ENCODE peak calls at places on chromosome 11, in eight cellular contexts. One of them, this sample, is unnamed.

GRCh38 chr11:36041988-36042606 is 98.2 kb downstream of the LDLRAD3 start:
- DNase-seq in GM10248: peak; percentile 23
- DNase-seq in AG09309: no peak
- DNase-seq in AG04450: no peak
- DNase-seq in body of pancreas: no peak
- DNase-seq in neural crest cell: no peak
- DNase-seq in upper lobe of left lung: no peak
- DNase-seq in astrocyte of the cerebellum: no peak
- DNase-seq in this sample: no peak

GRCh38 chr11:63583288-63583687 is 20.1 kb upstream of the PLAAT2 start:
- DNase-seq in body of pancreas: no peak
- DNase-seq in upper lobe of left lung: no peak
- DNase-seq in AG04450: no peak
- DNase-seq in neural crest cell: no peak
- DNase-seq in astrocyte of the cerebellum: no peak
- DNase-seq in GM10248: no peak
- DNase-seq in AG09309: no peak
- DNase-seq in this sample: no peak

GRCh38 chr11:113477321-113477720 is 2.1 kb upstream of the DRD2 start:
- DNase-seq in AG09309: no peak
- DNase-seq in astrocyte of the cerebellum: no peak
- DNase-seq in body of pancreas: no peak
- DNase-seq in GM10248: no peak
- DNase-seq in upper lobe of left lung: no peak
- DNase-seq in neural crest cell: no peak
- DNase-seq in AG04450: no peak
- DNase-seq in this sample: no peak

GRCh38 chr11:77525455-77526091 is 51.7 kb upstream of the PAK1 start:
- DNase-seq in GM10248: no peak
- DNase-seq in upper lobe of left lung: no peak
- DNase-seq in neural crest cell: no peak
- DNase-seq in body of pancreas: no peak
- DNase-seq in AG09309: no peak
- DNase-seq in astrocyte of the cerebellum: no peak
- DNase-seq in AG04450: no peak
- DNase-seq in this sample: no peak

GRCh38 chr11:1118755-1119275 is 38.9 kb upstream of the MUC5AC start:
- DNase-seq in AG04450: no peak
- DNase-seq in astrocyte of the cerebellum: no peak
- DNase-seq in neural crest cell: no peak
- DNase-seq in GM10248: no peak
- DNase-seq in upper lobe of left lung: no peak
- DNase-seq in AG09309: no peak
- DNase-seq in body of pancreas: peak; percentile 5
- DNase-seq in this sample: no peak

GRCh38 chr11:65506770-65507485 is 8.1 kb downstream of the MALAT1 start:
- DNase-seq in GM10248: no peak
- DNase-seq in astrocyte of the cerebellum: no peak
- DNase-seq in neural crest cell: peak; percentile 23
- DNase-seq in body of pancreas: peak; percentile 52
- DNase-seq in AG09309: peak; percentile 95
- DNase-seq in AG04450: peak; percentile 82
- DNase-seq in upper lobe of left lung: peak; percentile 77
- DNase-seq in this sample: peak; percentile 48

GRCh38 chr11:11004069-11004468 is 146.2 kb upstream of the ZBED5 start:
- DNase-seq in upper lobe of left lung: no peak
- DNase-seq in GM10248: no peak
- DNase-seq in AG09309: no peak
- DNase-seq in AG04450: no peak
- DNase-seq in neural crest cell: no peak
- DNase-seq in body of pancreas: no peak
- DNase-seq in astrocyte of the cerebellum: no peak
- DNase-seq in this sample: no peak

GRCh38 chr11:14642873-14643696 is 519 bp upstream of the PDE3B start:
- DNase-seq in AG09309: no peak
- DNase-seq in astrocyte of the cerebellum: no peak
- DNase-seq in neural crest cell: peak; percentile 1
- DNase-seq in upper lobe of left lung: peak; percentile 22
- DNase-seq in body of pancreas: no peak
- DNase-seq in GM10248: no peak
- DNase-seq in AG04450: no peak
- DNase-seq in this sample: no peak

GRCh38 chr11:64241430-64242153 is 697 bp downstream of the FKBP2 start:
- DNase-seq in AG04450: peak; percentile 99
- DNase-seq in neural crest cell: peak; percentile 100
- DNase-seq in astrocyte of the cerebellum: peak; percentile 97
- DNase-seq in GM10248: peak; percentile 97
- DNase-seq in body of pancreas: peak; percentile 100
- DNase-seq in upper lobe of left lung: peak; percentile 100
- DNase-seq in AG09309: peak; percentile 96
- DNase-seq in this sample: peak; percentile 100

GRCh38 chr11:12166299-12167092 is 56.1 kb downstream of the MICAL2 start:
- DNase-seq in neural crest cell: no peak
- DNase-seq in AG09309: no peak
- DNase-seq in astrocyte of the cerebellum: no peak
- DNase-seq in AG04450: no peak
- DNase-seq in GM10248: no peak
- DNase-seq in upper lobe of left lung: no peak
- DNase-seq in body of pancreas: no peak
- DNase-seq in this sample: no peak

GRCh38 chr11:124779568-124779967 is 17.5 kb upstream of the ESAM start:
- DNase-seq in AG09309: no peak
- DNase-seq in body of pancreas: no peak
- DNase-seq in astrocyte of the cerebellum: no peak
- DNase-seq in neural crest cell: no peak
- DNase-seq in GM10248: no peak
- DNase-seq in AG04450: no peak
- DNase-seq in upper lobe of left lung: no peak
- DNase-seq in this sample: no peak

GRCh38 chr11:57819272-57819979 is 57.8 kb downstream of the CTNND1 start:
- DNase-seq in AG09309: no peak
- DNase-seq in GM10248: no peak
- DNase-seq in AG04450: no peak
- DNase-seq in neural crest cell: no peak
- DNase-seq in upper lobe of left lung: no peak
- DNase-seq in body of pancreas: no peak
- DNase-seq in astrocyte of the cerebellum: no peak
- DNase-seq in this sample: no peak

GRCh38 chr11:123475478-123475877 is 45.4 kb downstream of the GRAMD1B start:
- DNase-seq in body of pancreas: no peak
- DNase-seq in upper lobe of left lung: no peak
- DNase-seq in AG09309: no peak
- DNase-seq in GM10248: no peak
- DNase-seq in astrocyte of the cerebellum: no peak
- DNase-seq in AG04450: no peak
- DNase-seq in neural crest cell: peak; percentile 10
- DNase-seq in this sample: no peak

GRCh38 chr11:285021-285893 is 3.7 kb upstream of the PGGHG start:
- DNase-seq in upper lobe of left lung: no peak
- DNase-seq in AG09309: no peak
- DNase-seq in neural crest cell: no peak
- DNase-seq in astrocyte of the cerebellum: no peak
- DNase-seq in AG04450: no peak
- DNase-seq in GM10248: no peak
- DNase-seq in body of pancreas: peak; percentile 10
- DNase-seq in this sample: peak; percentile 14

GRCh38 chr11:117809236-117810055 is 12.4 kb upstream of the DSCAML1 start:
- DNase-seq in AG04450: no peak
- DNase-seq in neural crest cell: peak; percentile 66
- DNase-seq in GM10248: peak; percentile 67
- DNase-seq in body of pancreas: no peak
- DNase-seq in AG09309: no peak
- DNase-seq in upper lobe of left lung: peak; percentile 76
- DNase-seq in astrocyte of the cerebellum: no peak
- DNase-seq in this sample: no peak

GRCh38 chr11:72236083-72236697 is 7.8 kb downstream of the PHOX2A start:
- DNase-seq in AG09309: no peak
- DNase-seq in GM10248: no peak
- DNase-seq in AG04450: no peak
- DNase-seq in astrocyte of the cerebellum: no peak
- DNase-seq in body of pancreas: no peak
- DNase-seq in neural crest cell: no peak
- DNase-seq in upper lobe of left lung: peak; percentile 10
- DNase-seq in this sample: no peak

GRCh38 chr11:121889931-121890330 is 226.1 kb downstream of the BLID start:
- DNase-seq in neural crest cell: no peak
- DNase-seq in upper lobe of left lung: no peak
- DNase-seq in body of pancreas: no peak
- DNase-seq in AG04450: no peak
- DNase-seq in AG09309: no peak
- DNase-seq in GM10248: no peak
- DNase-seq in astrocyte of the cerebellum: peak; percentile 43
- DNase-seq in this sample: no peak

GRCh38 chr11:115503886-115504278 is 333 bp downstream of the CADM1 start:
- DNase-seq in upper lobe of left lung: no peak
- DNase-seq in GM10248: no peak
- DNase-seq in astrocyte of the cerebellum: no peak
- DNase-seq in AG04450: no peak
- DNase-seq in neural crest cell: no peak
- DNase-seq in body of pancreas: no peak
- DNase-seq in AG09309: no peak
- DNase-seq in this sample: no peak

GRCh38 chr11:115503083-115503885 is 931 bp downstream of the CADM1 start:
- DNase-seq in upper lobe of left lung: peak; percentile 76
- DNase-seq in astrocyte of the cerebellum: no peak
- DNase-seq in body of pancreas: peak; percentile 55
- DNase-seq in AG04450: no peak
- DNase-seq in neural crest cell: peak; percentile 50
- DNase-seq in AG09309: no peak
- DNase-seq in GM10248: peak; percentile 46
- DNase-seq in this sample: no peak

GRCh38 chr11:115505165-115505564 is 950 bp upstream of the CADM1 start:
- DNase-seq in body of pancreas: peak; percentile 17
- DNase-seq in GM10248: no peak
- DNase-seq in AG09309: no peak
- DNase-seq in astrocyte of the cerebellum: no peak
- DNase-seq in neural crest cell: no peak
- DNase-seq in AG04450: no peak
- DNase-seq in upper lobe of left lung: peak; percentile 23
- DNase-seq in this sample: no peak

GRCh38 chr11:115502636-115503082 is 1.6 kb downstream of the CADM1 start:
- DNase-seq in GM10248: no peak
- DNase-seq in AG04450: no peak
- DNase-seq in astrocyte of the cerebellum: no peak
- DNase-seq in body of pancreas: peak; percentile 17
- DNase-seq in AG09309: no peak
- DNase-seq in neural crest cell: no peak
- DNase-seq in upper lobe of left lung: no peak
- DNase-seq in this sample: no peak

GRCh38 chr11:115504279-115505158 is at the start of gene CADM1:
- DNase-seq in upper lobe of left lung: peak; percentile 97
- DNase-seq in astrocyte of the cerebellum: peak; percentile 92
- DNase-seq in AG04450: peak; percentile 87
- DNase-seq in GM10248: peak; percentile 75
- DNase-seq in AG09309: peak; percentile 66
- DNase-seq in body of pancreas: peak; percentile 95
- DNase-seq in neural crest cell: peak; percentile 93
- DNase-seq in this sample: peak; percentile 56
- TF ChIP-seq CTCF in upper lobe of left lung: peak; percentile 75
- TF ChIP-seq CTCF in astrocyte of the cerebellum: peak; percentile 75
- TF ChIP-seq CTCF in AG04450: peak; percentile 84
- TF ChIP-seq CTCF in GM10248: peak; percentile 6
- TF ChIP-seq CTCF in AG09309: peak; percentile 64
- TF ChIP-seq CTCF in body of pancreas: peak; percentile 86
- TF ChIP-seq CTCF in neural crest cell: peak; percentile 72
- TF ChIP-seq CTCF in this sample: no peak

GRCh38 chr11:69167130-69167915 is 11.6 kb downstream of the SMIM38 start:
- DNase-seq in GM10248: no peak
- DNase-seq in body of pancreas: no peak
- DNase-seq in neural crest cell: no peak
- DNase-seq in AG04450: no peak
- DNase-seq in upper lobe of left lung: no peak
- DNase-seq in AG09309: no peak
- DNase-seq in astrocyte of the cerebellum: no peak
- DNase-seq in this sample: no peak

GRCh38 chr11:69167916-69168691 is 12.4 kb downstream of the SMIM38 start:
- DNase-seq in astrocyte of the cerebellum: no peak
- DNase-seq in upper lobe of left lung: peak; percentile 52
- DNase-seq in AG09309: peak; percentile 7
- DNase-seq in GM10248: no peak
- DNase-seq in body of pancreas: no peak
- DNase-seq in neural crest cell: no peak
- DNase-seq in AG04450: no peak
- DNase-seq in this sample: no peak

GRCh38 chr11:69164824-69165223 is 9.1 kb downstream of the SMIM38 start:
- DNase-seq in astrocyte of the cerebellum: no peak
- DNase-seq in upper lobe of left lung: no peak
- DNase-seq in AG09309: no peak
- DNase-seq in AG04450: no peak
- DNase-seq in neural crest cell: no peak
- DNase-seq in GM10248: no peak
- DNase-seq in body of pancreas: no peak
- DNase-seq in this sample: no peak

GRCh38 chr11:69165775-69166174 is 10.0 kb downstream of the SMIM38 start:
- DNase-seq in astrocyte of the cerebellum: no peak
- DNase-seq in upper lobe of left lung: no peak
- DNase-seq in AG09309: no peak
- DNase-seq in neural crest cell: no peak
- DNase-seq in AG04450: no peak
- DNase-seq in GM10248: no peak
- DNase-seq in body of pancreas: no peak
- DNase-seq in this sample: no peak

GRCh38 chr11:69166186-69167115 is 10.7 kb downstream of the SMIM38 start:
- DNase-seq in GM10248: peak; percentile 91
- DNase-seq in astrocyte of the cerebellum: peak; percentile 78
- DNase-seq in neural crest cell: no peak
- DNase-seq in AG09309: peak; percentile 32
- DNase-seq in body of pancreas: no peak
- DNase-seq in AG04450: peak; percentile 71
- DNase-seq in upper lobe of left lung: peak; percentile 39
- DNase-seq in this sample: no peak
- TF ChIP-seq CTCF in GM10248: no peak
- TF ChIP-seq CTCF in astrocyte of the cerebellum: peak; percentile 47
- TF ChIP-seq CTCF in neural crest cell: no peak
- TF ChIP-seq CTCF in AG09309: peak; percentile 46
- TF ChIP-seq CTCF in body of pancreas: no peak
- TF ChIP-seq CTCF in AG04450: peak; percentile 43
- TF ChIP-seq CTCF in upper lobe of left lung: no peak
- TF ChIP-seq CTCF in this sample: no peak

GRCh38 chr11:2415601-2416380 is 15.2 kb downstream of the TSSC4 start:
- DNase-seq in astrocyte of the cerebellum: no peak
- DNase-seq in body of pancreas: no peak
- DNase-seq in neural crest cell: no peak
- DNase-seq in AG04450: no peak
- DNase-seq in upper lobe of left lung: no peak
- DNase-seq in AG09309: no peak
- DNase-seq in GM10248: no peak
- DNase-seq in this sample: no peak
- TF ChIP-seq CTCF in astrocyte of the cerebellum: no peak
- TF ChIP-seq CTCF in body of pancreas: no peak
- TF ChIP-seq CTCF in neural crest cell: peak; percentile 15
- TF ChIP-seq CTCF in AG04450: no peak
- TF ChIP-seq CTCF in upper lobe of left lung: no peak
- TF ChIP-seq CTCF in AG09309: no peak
- TF ChIP-seq CTCF in GM10248: no peak
- TF ChIP-seq CTCF in this sample: no peak

DNA sequence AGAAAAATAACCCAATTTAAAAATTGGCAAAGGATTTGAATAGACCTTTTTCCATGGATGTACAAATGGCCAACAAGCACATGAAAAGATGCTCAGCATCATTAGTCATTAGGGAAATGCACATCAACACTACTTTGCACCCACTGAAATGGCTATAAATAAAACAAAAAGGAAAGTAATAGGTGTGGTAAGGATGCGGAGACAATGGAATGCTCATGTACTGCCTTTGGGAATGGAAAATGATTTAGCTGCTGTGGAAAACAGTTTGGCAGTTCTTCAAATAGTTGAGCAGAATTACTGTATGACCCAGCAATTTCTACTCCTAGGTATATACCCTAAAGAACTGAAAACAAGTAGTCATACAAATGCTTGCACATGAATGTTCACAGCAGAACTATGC is 37.4 kb downstream of the LARGE2 start:
- DNase-seq in body of pancreas: no peak
- DNase-seq in upper lobe of left lung: no peak
- DNase-seq in GM10248: no peak
- DNase-seq in neural crest cell: no peak
- DNase-seq in AG04450: no peak
- DNase-seq in astrocyte of the cerebellum: no peak
- DNase-seq in AG09309: peak; percentile 44
- DNase-seq in this sample: no peak
- TF ChIP-seq CTCF in body of pancreas: no peak
- TF ChIP-seq CTCF in upper lobe of left lung: no peak
- TF ChIP-seq CTCF in GM10248: no peak
- TF ChIP-seq CTCF in neural crest cell: no peak
- TF ChIP-seq CTCF in AG04450: no peak
- TF ChIP-seq CTCF in astrocyte of the cerebellum: no peak
- TF ChIP-seq CTCF in AG09309: no peak
- TF ChIP-seq CTCF in this sample: no peak